ENCODE peak calls at places on chromosomes 11 and 22, in ten cellular contexts. One of them, this sample, is unnamed. For H3K36me3, the result is how much of the 10 kb centered on the place peaks cover.

GRCh38 chr11:69108030-69108429 is 47.7 kb upstream of the SMIM38 start:
- DNase-seq in sigmoid colon: no peak
- DNase-seq in PC-9: no peak
- DNase-seq in hepatocyte: no peak
- DNase-seq in endodermal cell: no peak
- DNase-seq in HepG2: no peak
- DNase-seq in neural progenitor cell: no peak
- DNase-seq in kidney epithelial cell: no peak
- DNase-seq in GM06990: no peak
- DNase-seq in heart right ventricle: no peak
- DNase-seq in this sample: no peak

GRCh38 chr22:44994399-44995281 is 15.2 kb downstream of the PHF21B start:
- DNase-seq in endodermal cell: no peak
- DNase-seq in HepG2: no peak
- DNase-seq in heart right ventricle: no peak
- DNase-seq in neural progenitor cell: no peak
- DNase-seq in GM06990: no peak
- DNase-seq in kidney epithelial cell: no peak
- DNase-seq in sigmoid colon: no peak
- DNase-seq in PC-9: no peak
- DNase-seq in hepatocyte: peak
- DNase-seq in this sample: no peak

GRCh38 chr11:134712228-134713145 is 300.4 kb upstream of the B3GAT1 start:
- DNase-seq in GM06990: no peak
- DNase-seq in endodermal cell: no peak
- DNase-seq in sigmoid colon: no peak
- DNase-seq in HepG2: no peak
- DNase-seq in neural progenitor cell: no peak
- DNase-seq in kidney epithelial cell: no peak
- DNase-seq in heart right ventricle: no peak
- DNase-seq in hepatocyte: no peak
- DNase-seq in PC-9: no peak
- DNase-seq in this sample: no peak

GRCh38 chr11:63869686-63870085 is 30.8 kb downstream of the MARK2 start:
- DNase-seq in PC-9: no peak
- DNase-seq in heart right ventricle: no peak
- DNase-seq in GM06990: no peak
- DNase-seq in sigmoid colon: no peak
- DNase-seq in endodermal cell: no peak
- DNase-seq in neural progenitor cell: no peak
- DNase-seq in kidney epithelial cell: no peak
- DNase-seq in hepatocyte: no peak
- DNase-seq in HepG2: no peak
- DNase-seq in this sample: no peak

GRCh38 chr11:33266418-33267215 is 9.4 kb downstream of the HIPK3 start:
- DNase-seq in PC-9: peak
- DNase-seq in HepG2: peak
- DNase-seq in sigmoid colon: no peak
- DNase-seq in kidney epithelial cell: no peak
- DNase-seq in endodermal cell: no peak
- DNase-seq in hepatocyte: peak
- DNase-seq in neural progenitor cell: no peak
- DNase-seq in GM06990: no peak
- DNase-seq in heart right ventricle: peak
- DNase-seq in this sample: peak

GRCh38 chr11:75718406-75719088 is 909 bp downstream of the MOGAT2 start:
- DNase-seq in GM06990: no peak
- DNase-seq in endodermal cell: no peak
- DNase-seq in hepatocyte: no peak
- DNase-seq in sigmoid colon: no peak
- DNase-seq in kidney epithelial cell: no peak
- DNase-seq in HepG2: peak
- DNase-seq in PC-9: no peak
- DNase-seq in heart right ventricle: no peak
- DNase-seq in neural progenitor cell: no peak
- DNase-seq in this sample: no peak

GRCh38 chr11:6431861-6432260 is 8.9 kb downstream of the HPX start:
- DNase-seq in kidney epithelial cell: peak
- DNase-seq in endodermal cell: no peak
- DNase-seq in heart right ventricle: no peak
- DNase-seq in HepG2: no peak
- DNase-seq in PC-9: peak
- DNase-seq in sigmoid colon: no peak
- DNase-seq in GM06990: no peak
- DNase-seq in hepatocyte: no peak
- DNase-seq in neural progenitor cell: no peak
- DNase-seq in this sample: no peak

GRCh38 chr22:39983346-39983745 is 11.4 kb upstream of the FAM83F start:
- DNase-seq in endodermal cell: no peak
- DNase-seq in hepatocyte: no peak
- DNase-seq in sigmoid colon: no peak
- DNase-seq in heart right ventricle: no peak
- DNase-seq in PC-9: no peak
- DNase-seq in kidney epithelial cell: no peak
- DNase-seq in HepG2: no peak
- DNase-seq in GM06990: no peak
- DNase-seq in neural progenitor cell: no peak
- DNase-seq in this sample: no peak

GRCh38 chr11:9663699-9664275 is at the start of gene SWAP70:
- DNase-seq in HepG2: peak
- DNase-seq in neural progenitor cell: peak
- DNase-seq in GM06990: peak
- DNase-seq in hepatocyte: peak
- DNase-seq in PC-9: peak
- DNase-seq in endodermal cell: peak
- DNase-seq in kidney epithelial cell: peak
- DNase-seq in sigmoid colon: peak
- DNase-seq in heart right ventricle: peak
- DNase-seq in this sample: peak

GRCh38 chr11:119419834-119420492 is 3.0 kb downstream of the THY1 start:
- DNase-seq in kidney epithelial cell: peak
- DNase-seq in sigmoid colon: no peak
- DNase-seq in HepG2: no peak
- DNase-seq in PC-9: no peak
- DNase-seq in hepatocyte: no peak
- DNase-seq in GM06990: no peak
- DNase-seq in neural progenitor cell: no peak
- DNase-seq in endodermal cell: no peak
- DNase-seq in heart right ventricle: no peak
- DNase-seq in this sample: no peak

GRCh38 chr11:70862093-70862492 is 390.3 kb downstream of the SHANK2 start:
- DNase-seq in heart right ventricle: no peak
- DNase-seq in endodermal cell: no peak
- DNase-seq in neural progenitor cell: peak
- DNase-seq in HepG2: no peak
- DNase-seq in kidney epithelial cell: no peak
- DNase-seq in hepatocyte: no peak
- DNase-seq in PC-9: no peak
- DNase-seq in sigmoid colon: no peak
- DNase-seq in GM06990: no peak
- DNase-seq in this sample: no peak

GRCh38 chr11:113393501-113393985 is 6.0 kb downstream of the ANKK1 start:
- DNase-seq in heart right ventricle: no peak
- DNase-seq in GM06990: no peak
- DNase-seq in neural progenitor cell: no peak
- DNase-seq in kidney epithelial cell: no peak
- DNase-seq in hepatocyte: no peak
- DNase-seq in PC-9: no peak
- DNase-seq in endodermal cell: no peak
- DNase-seq in sigmoid colon: no peak
- DNase-seq in HepG2: no peak
- DNase-seq in this sample: no peak

GRCh38 chr22:43993072-43993760 is 30.9 kb upstream of the PARVB start:
- DNase-seq in endodermal cell: peak
- DNase-seq in hepatocyte: peak
- DNase-seq in HepG2: peak
- DNase-seq in neural progenitor cell: peak
- DNase-seq in kidney epithelial cell: no peak
- DNase-seq in GM06990: peak
- DNase-seq in PC-9: peak
- DNase-seq in heart right ventricle: peak
- DNase-seq in sigmoid colon: peak
- DNase-seq in this sample: peak

GRCh38 chr11:97610000-97610399 is 1220.2 kb downstream of the JRKL start:
- DNase-seq in kidney epithelial cell: no peak
- DNase-seq in GM06990: no peak
- DNase-seq in HepG2: no peak
- DNase-seq in heart right ventricle: no peak
- DNase-seq in endodermal cell: no peak
- DNase-seq in sigmoid colon: no peak
- DNase-seq in hepatocyte: no peak
- DNase-seq in PC-9: no peak
- DNase-seq in neural progenitor cell: no peak
- DNase-seq in this sample: no peak

GRCh38 chr11:27234043-27234668 is 128.9 kb downstream of the CCDC34 start:
- DNase-seq in hepatocyte: peak
- DNase-seq in kidney epithelial cell: peak
- DNase-seq in neural progenitor cell: peak
- DNase-seq in endodermal cell: no peak
- DNase-seq in sigmoid colon: peak
- DNase-seq in PC-9: peak
- DNase-seq in heart right ventricle: no peak
- DNase-seq in HepG2: peak
- DNase-seq in GM06990: peak
- DNase-seq in this sample: peak
- H3K4me3 ChIP-seq in hepatocyte: no peak
- H3K4me3 ChIP-seq in kidney epithelial cell: no peak
- H3K4me3 ChIP-seq in neural progenitor cell: no peak
- H3K4me3 ChIP-seq in endodermal cell: no peak
- H3K4me3 ChIP-seq in sigmoid colon: no peak
- H3K4me3 ChIP-seq in PC-9: no peak
- H3K4me3 ChIP-seq in heart right ventricle: no peak
- H3K4me3 ChIP-seq in HepG2: no peak
- H3K4me3 ChIP-seq in GM06990: no peak
- H3K4me3 ChIP-seq in this sample: no peak

GRCh38 chr22:37316405-37316804 is 34.1 kb downstream of the CYTH4 start:
- DNase-seq in hepatocyte: no peak
- DNase-seq in heart right ventricle: no peak
- DNase-seq in HepG2: no peak
- DNase-seq in PC-9: no peak
- DNase-seq in neural progenitor cell: no peak
- DNase-seq in endodermal cell: no peak
- DNase-seq in kidney epithelial cell: no peak
- DNase-seq in GM06990: no peak
- DNase-seq in sigmoid colon: no peak
- DNase-seq in this sample: no peak

GRCh38 chr22:37317698-37318210 is 35.4 kb downstream of the CYTH4 start:
- DNase-seq in endodermal cell: no peak
- DNase-seq in PC-9: no peak
- DNase-seq in sigmoid colon: no peak
- DNase-seq in kidney epithelial cell: no peak
- DNase-seq in hepatocyte: no peak
- DNase-seq in HepG2: no peak
- DNase-seq in heart right ventricle: no peak
- DNase-seq in neural progenitor cell: no peak
- DNase-seq in GM06990: no peak
- DNase-seq in this sample: no peak

GRCh38 chr22:37318255-37319109 is 36.2 kb downstream of the CYTH4 start:
- DNase-seq in HepG2: no peak
- DNase-seq in kidney epithelial cell: no peak
- DNase-seq in endodermal cell: no peak
- DNase-seq in neural progenitor cell: peak
- DNase-seq in GM06990: no peak
- DNase-seq in sigmoid colon: no peak
- DNase-seq in heart right ventricle: no peak
- DNase-seq in hepatocyte: no peak
- DNase-seq in PC-9: no peak
- DNase-seq in this sample: no peak

GRCh38 chr22:37314315-37315046 is 32.2 kb downstream of the CYTH4 start:
- DNase-seq in kidney epithelial cell: no peak
- DNase-seq in sigmoid colon: no peak
- DNase-seq in hepatocyte: no peak
- DNase-seq in PC-9: no peak
- DNase-seq in HepG2: no peak
- DNase-seq in GM06990: peak
- DNase-seq in endodermal cell: no peak
- DNase-seq in neural progenitor cell: no peak
- DNase-seq in heart right ventricle: no peak
- DNase-seq in this sample: no peak

GRCh38 chr22:37316875-37317371 is 34.6 kb downstream of the CYTH4 start:
- DNase-seq in heart right ventricle: peak
- DNase-seq in neural progenitor cell: peak
- DNase-seq in hepatocyte: peak
- DNase-seq in kidney epithelial cell: peak
- DNase-seq in endodermal cell: peak
- DNase-seq in PC-9: peak
- DNase-seq in GM06990: peak
- DNase-seq in sigmoid colon: peak
- DNase-seq in HepG2: peak
- DNase-seq in this sample: peak
- TF ChIP-seq CTCF in heart right ventricle: peak
- TF ChIP-seq CTCF in neural progenitor cell: peak
- TF ChIP-seq CTCF in hepatocyte: peak
- TF ChIP-seq CTCF in kidney epithelial cell: peak
- TF ChIP-seq CTCF in endodermal cell: peak
- TF ChIP-seq CTCF in PC-9: peak
- TF ChIP-seq CTCF in GM06990: peak
- TF ChIP-seq CTCF in sigmoid colon: peak
- TF ChIP-seq CTCF in HepG2: peak
- TF ChIP-seq CTCF in this sample: peak

GRCh38 chr11:46902694-46903093 is 15.7 kb downstream of the LRP4 start:
- DNase-seq in heart right ventricle: no peak
- DNase-seq in neural progenitor cell: no peak
- DNase-seq in GM06990: no peak
- DNase-seq in HepG2: no peak
- DNase-seq in hepatocyte: no peak
- DNase-seq in PC-9: no peak
- DNase-seq in endodermal cell: no peak
- DNase-seq in kidney epithelial cell: no peak
- DNase-seq in sigmoid colon: no peak
- DNase-seq in this sample: no peak
- H3K36me3 ChIP-seq in heart right ventricle: under half
- H3K36me3 ChIP-seq in neural progenitor cell: under half
- H3K36me3 ChIP-seq in GM06990: under half
- H3K36me3 ChIP-seq in HepG2: under half
- H3K36me3 ChIP-seq in hepatocyte: under half
- H3K36me3 ChIP-seq in PC-9: under half
- H3K36me3 ChIP-seq in endodermal cell: under half
- H3K36me3 ChIP-seq in kidney epithelial cell: under half
- H3K36me3 ChIP-seq in sigmoid colon: under half
- H3K36me3 ChIP-seq in this sample: under half

GRCh38 chr22:41976070-41976901 is 7.0 kb downstream of the SEPTIN3 start:
- DNase-seq in HepG2: no peak
- DNase-seq in GM06990: peak
- DNase-seq in sigmoid colon: no peak
- DNase-seq in hepatocyte: peak
- DNase-seq in endodermal cell: peak
- DNase-seq in kidney epithelial cell: no peak
- DNase-seq in PC-9: peak
- DNase-seq in heart right ventricle: peak
- DNase-seq in neural progenitor cell: peak
- DNase-seq in this sample: no peak
- H3K4me3 ChIP-seq in HepG2: no peak
- H3K4me3 ChIP-seq in GM06990: peak
- H3K4me3 ChIP-seq in sigmoid colon: peak
- H3K4me3 ChIP-seq in hepatocyte: peak
- H3K4me3 ChIP-seq in endodermal cell: peak
- H3K4me3 ChIP-seq in kidney epithelial cell: peak
- H3K4me3 ChIP-seq in PC-9: peak
- H3K4me3 ChIP-seq in heart right ventricle: peak
- H3K4me3 ChIP-seq in neural progenitor cell: peak
- H3K4me3 ChIP-seq in this sample: peak